ENCODE peak calls at places on chromosomes 1 and 21, in seven cellular contexts. One of them, this sample, is unnamed.

GRCh38 chr1:188794969-188795368 is 1682.7 kb downstream of the BRINP3 start:
- DNase-seq in stomach: no peak
- DNase-seq in bronchial epithelial cell: no peak
- DNase-seq in thoracic aorta: no peak
- DNase-seq in psoas muscle: no peak
- DNase-seq in adrenal gland: no peak
- DNase-seq in uterus: no peak
- DNase-seq in this sample: no peak

GRCh38 chr1:178564086-178564782 is 51.3 kb downstream of the TEX35 start:
- DNase-seq in stomach: no peak
- DNase-seq in bronchial epithelial cell: no peak
- DNase-seq in thoracic aorta: no peak
- DNase-seq in psoas muscle: no peak
- DNase-seq in adrenal gland: peak; percentile 21
- DNase-seq in uterus: no peak
- DNase-seq in this sample: no peak

GRCh38 chr1:183000161-183000560 is 23.1 kb upstream of the LAMC1 start:
- DNase-seq in stomach: no peak
- DNase-seq in bronchial epithelial cell: no peak
- DNase-seq in thoracic aorta: no peak
- DNase-seq in psoas muscle: no peak
- DNase-seq in adrenal gland: no peak
- DNase-seq in uterus: no peak
- DNase-seq in this sample: no peak

GRCh38 chr1:210117198-210117597 is 115.4 kb upstream of the SERTAD4 start:
- DNase-seq in stomach: no peak
- DNase-seq in bronchial epithelial cell: peak; percentile 10
- DNase-seq in thoracic aorta: no peak
- DNase-seq in psoas muscle: no peak
- DNase-seq in adrenal gland: no peak
- DNase-seq in uterus: no peak
- DNase-seq in this sample: no peak

GRCh38 chr1:66445492-66446181 is 88.3 kb upstream of the SGIP1 start:
- DNase-seq in stomach: peak; percentile 32
- DNase-seq in bronchial epithelial cell: no peak
- DNase-seq in thoracic aorta: no peak
- DNase-seq in psoas muscle: no peak
- DNase-seq in adrenal gland: peak; percentile 11
- DNase-seq in uterus: no peak
- DNase-seq in this sample: no peak

GRCh38 chr1:17839641-17840196 is 84.6 kb downstream of the ACTL8 start:
- DNase-seq in stomach: no peak
- DNase-seq in bronchial epithelial cell: no peak
- DNase-seq in thoracic aorta: no peak
- DNase-seq in psoas muscle: no peak
- DNase-seq in adrenal gland: no peak
- DNase-seq in uterus: no peak
- DNase-seq in this sample: no peak

GRCh38 chr1:100510441-100510840 is 27.5 kb upstream of the GPR88 start:
- DNase-seq in stomach: no peak
- DNase-seq in bronchial epithelial cell: no peak
- DNase-seq in thoracic aorta: no peak
- DNase-seq in psoas muscle: no peak
- DNase-seq in adrenal gland: no peak
- DNase-seq in uterus: no peak
- DNase-seq in this sample: no peak

GRCh38 chr1:226643701-226644540 is 95.2 kb downstream of the ITPKB start:
- DNase-seq in stomach: no peak
- DNase-seq in bronchial epithelial cell: no peak
- DNase-seq in thoracic aorta: no peak
- DNase-seq in psoas muscle: peak; percentile 11
- DNase-seq in adrenal gland: no peak
- DNase-seq in uterus: peak; percentile 18
- DNase-seq in this sample: no peak

GRCh38 chr1:115158181-115158580 is 68.9 kb upstream of the TSPAN2 start:
- DNase-seq in stomach: no peak
- DNase-seq in bronchial epithelial cell: peak; percentile 97
- DNase-seq in thoracic aorta: no peak
- DNase-seq in psoas muscle: peak; percentile 41
- DNase-seq in adrenal gland: peak; percentile 37
- DNase-seq in uterus: peak; percentile 49
- DNase-seq in this sample: no peak

GRCh38 chr1:58717979-58718378 is 18.1 kb upstream of the MYSM1 start:
- DNase-seq in stomach: no peak
- DNase-seq in bronchial epithelial cell: no peak
- DNase-seq in thoracic aorta: no peak
- DNase-seq in psoas muscle: no peak
- DNase-seq in adrenal gland: no peak
- DNase-seq in uterus: no peak
- DNase-seq in this sample: no peak

GRCh38 chr1:247885011-247885410 is 10.4 kb upstream of the OR2W3 start:
- DNase-seq in stomach: no peak
- DNase-seq in bronchial epithelial cell: no peak
- DNase-seq in thoracic aorta: no peak
- DNase-seq in psoas muscle: no peak
- DNase-seq in adrenal gland: no peak
- DNase-seq in uterus: no peak
- DNase-seq in this sample: no peak

GRCh38 chr1:154501423-154502065 is 475 bp upstream of the TDRD10 start:
- DNase-seq in stomach: peak; percentile 40
- DNase-seq in bronchial epithelial cell: no peak
- DNase-seq in thoracic aorta: no peak
- DNase-seq in psoas muscle: peak; percentile 72
- DNase-seq in adrenal gland: peak; percentile 69
- DNase-seq in uterus: peak; percentile 34
- DNase-seq in this sample: peak; percentile 71

GRCh38 chr1:154502066-154502741 is at the start of the genes SHE and TDRD10:
- DNase-seq in stomach: no peak
- DNase-seq in bronchial epithelial cell: no peak
- DNase-seq in thoracic aorta: no peak
- DNase-seq in psoas muscle: peak; percentile 64
- DNase-seq in adrenal gland: peak; percentile 44
- DNase-seq in uterus: peak; percentile 27
- DNase-seq in this sample: no peak

GRCh38 chr1:154502742-154503111 is 515 bp upstream of the SHE start:
- DNase-seq in stomach: no peak
- DNase-seq in bronchial epithelial cell: no peak
- DNase-seq in thoracic aorta: no peak
- DNase-seq in psoas muscle: no peak
- DNase-seq in adrenal gland: peak; percentile 14
- DNase-seq in uterus: no peak
- DNase-seq in this sample: no peak

GRCh38 chr1:154500533-154500932 is 1.5 kb upstream of the TDRD10 start:
- DNase-seq in stomach: no peak
- DNase-seq in bronchial epithelial cell: no peak
- DNase-seq in thoracic aorta: no peak
- DNase-seq in psoas muscle: no peak
- DNase-seq in adrenal gland: no peak
- DNase-seq in uterus: no peak
- DNase-seq in this sample: no peak

DNA sequence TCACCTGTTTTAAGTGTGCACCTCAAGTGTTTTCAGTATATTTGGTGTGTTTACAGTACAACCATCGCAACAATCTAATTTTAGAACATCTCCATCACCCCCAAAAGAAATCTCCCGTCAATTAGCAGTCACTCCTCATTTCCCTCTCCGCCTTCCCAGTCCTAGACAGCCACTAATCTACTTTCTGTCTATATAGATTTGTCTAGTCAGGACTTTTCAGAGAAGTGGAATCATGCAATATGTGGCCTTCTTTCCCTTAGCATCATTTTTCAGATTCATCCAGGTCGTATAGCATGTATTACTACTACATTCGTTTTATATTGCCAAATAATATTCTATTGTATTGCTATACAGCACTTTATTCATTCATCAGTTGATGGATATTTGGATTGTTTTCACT is 1.7 kb upstream of the SHE start:
- DNase-seq in stomach: no peak
- DNase-seq in bronchial epithelial cell: no peak
- DNase-seq in thoracic aorta: no peak
- DNase-seq in psoas muscle: no peak
- DNase-seq in adrenal gland: no peak
- DNase-seq in uterus: no peak
- DNase-seq in this sample: no peak
- H3K27me3 ChIP-seq in stomach: peaks cover 18% of the 10 kb centered on the region
- H3K27me3 ChIP-seq in bronchial epithelial cell: peaks cover 22% of the 10 kb centered on the region
- H3K27me3 ChIP-seq in thoracic aorta: peaks cover 25% of the 10 kb centered on the region
- H3K27me3 ChIP-seq in psoas muscle: peaks cover 16% of the 10 kb centered on the region
- H3K27me3 ChIP-seq in adrenal gland: no peaks in the 10 kb centered on the region
- H3K27me3 ChIP-seq in uterus: peaks cover 8% of the 10 kb centered on the region
- H3K27me3 ChIP-seq in this sample: peaks cover 11% of the 10 kb centered on the region

DNA sequence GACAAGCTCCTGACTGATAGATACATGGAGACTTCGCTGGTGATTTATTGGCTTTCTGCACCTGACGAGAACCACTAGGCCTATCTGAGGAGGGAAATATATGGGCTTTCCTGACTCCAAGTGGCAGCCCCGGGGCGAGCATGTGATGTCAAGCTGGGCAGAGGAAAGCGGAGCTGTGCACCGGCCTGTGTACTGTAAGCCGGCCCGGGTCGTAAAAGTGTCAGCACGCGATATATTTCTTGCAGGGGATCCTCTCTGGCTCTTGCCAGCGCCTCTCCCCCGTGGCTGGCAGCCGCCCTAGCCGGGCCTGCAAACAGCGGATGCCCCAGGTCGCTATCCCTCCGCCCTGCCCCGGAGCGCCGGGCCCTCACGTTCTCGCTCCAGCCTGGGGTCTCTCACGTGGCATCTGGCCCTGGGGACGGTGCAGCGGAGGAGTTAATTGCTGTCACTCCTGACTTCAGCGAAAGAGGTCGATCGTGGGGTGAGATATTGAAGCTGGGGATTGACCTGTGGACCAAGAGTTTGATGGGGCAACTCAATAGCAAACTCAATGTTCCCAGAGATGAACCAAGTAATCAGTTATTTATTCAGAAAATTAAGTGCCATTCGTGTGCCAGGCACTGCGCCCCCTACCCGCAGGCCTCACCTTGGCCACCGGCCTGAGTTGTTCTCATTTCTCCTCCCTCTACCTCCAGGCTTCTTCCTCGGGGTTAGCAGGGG is 41.0 kb upstream of the HAO2 start:
- DNase-seq in stomach: peak; percentile 31
- DNase-seq in bronchial epithelial cell: no peak
- DNase-seq in thoracic aorta: no peak
- DNase-seq in psoas muscle: peak; percentile 14
- DNase-seq in adrenal gland: peak; percentile 53
- DNase-seq in uterus: peak; percentile 87
- DNase-seq in this sample: no peak
- TF ChIP-seq CTCF in stomach: no peak
- TF ChIP-seq CTCF in bronchial epithelial cell: peak; percentile 39
- TF ChIP-seq CTCF in thoracic aorta: no peak
- TF ChIP-seq CTCF in psoas muscle: peak; percentile 12
- TF ChIP-seq CTCF in adrenal gland: peak; percentile 12
- TF ChIP-seq CTCF in uterus: peak; percentile 29
- TF ChIP-seq CTCF in this sample: no peak

GRCh38 chr21:39088831-39089380 is 94.3 kb downstream of the PSMG1 start:
- DNase-seq in stomach: no peak
- DNase-seq in bronchial epithelial cell: peak; percentile 78
- DNase-seq in thoracic aorta: no peak
- DNase-seq in psoas muscle: peak; percentile 39
- DNase-seq in adrenal gland: no peak
- DNase-seq in uterus: peak; percentile 64
- DNase-seq in this sample: peak; percentile 94
- H3K4me3 ChIP-seq in stomach: no peak overlapping the region
- H3K4me3 ChIP-seq in bronchial epithelial cell: no peak overlapping the region
- H3K4me3 ChIP-seq in thoracic aorta: no peak overlapping the region
- H3K4me3 ChIP-seq in psoas muscle: peak overlapping the region; percentile 66
- H3K4me3 ChIP-seq in adrenal gland: no peak overlapping the region
- H3K4me3 ChIP-seq in uterus: no peak overlapping the region
- H3K4me3 ChIP-seq in this sample: no peak overlapping the region

GRCh38 chr1:180154325-180155201 is at the start of gene QSOX1:
- DNase-seq in stomach: peak; percentile 92
- DNase-seq in bronchial epithelial cell: peak; percentile 63
- DNase-seq in thoracic aorta: peak; percentile 47
- DNase-seq in psoas muscle: peak; percentile 92
- DNase-seq in adrenal gland: peak; percentile 93
- DNase-seq in uterus: peak; percentile 87
- DNase-seq in this sample: peak; percentile 59
- H3K27me3 ChIP-seq in stomach: no peaks in the 10 kb centered on the region
- H3K27me3 ChIP-seq in bronchial epithelial cell: no peaks in the 10 kb centered on the region
- H3K27me3 ChIP-seq in thoracic aorta: no peaks in the 10 kb centered on the region
- H3K27me3 ChIP-seq in psoas muscle: no peaks in the 10 kb centered on the region
- H3K27me3 ChIP-seq in adrenal gland: no peaks in the 10 kb centered on the region
- H3K27me3 ChIP-seq in uterus: no peaks in the 10 kb centered on the region
- H3K27me3 ChIP-seq in this sample: no peaks in the 10 kb centered on the region

DNA sequence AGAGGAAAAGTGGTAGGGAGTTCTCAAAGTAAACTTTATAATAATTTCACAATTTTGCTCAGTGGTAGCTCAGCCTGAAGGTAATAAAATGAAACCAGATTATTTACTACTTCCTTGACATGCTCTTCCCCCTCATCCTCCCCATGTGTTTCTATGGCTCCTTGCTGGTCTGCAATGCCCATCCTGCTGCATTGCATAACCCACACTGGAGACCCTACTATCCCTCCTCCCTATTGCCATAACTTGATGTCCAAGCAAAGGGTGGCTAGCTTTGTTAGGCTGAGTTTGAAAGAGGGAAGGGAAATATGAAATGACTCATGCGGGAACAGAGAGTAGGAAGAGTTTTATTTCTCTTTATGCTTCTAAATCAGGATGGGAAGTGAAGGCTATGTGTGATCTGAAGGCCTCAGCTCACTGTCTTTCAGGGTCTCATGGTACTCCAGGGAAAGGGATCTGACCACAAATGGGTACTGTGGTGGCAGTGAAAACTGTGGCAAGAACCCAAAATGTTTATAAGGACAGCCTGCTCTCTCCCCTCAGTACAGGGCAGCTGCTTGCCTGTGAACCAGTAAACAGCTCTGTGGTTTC is 36.4 kb upstream of the HSD17B7 start:
- DNase-seq in stomach: no peak
- DNase-seq in bronchial epithelial cell: peak; percentile 12
- DNase-seq in thoracic aorta: no peak
- DNase-seq in psoas muscle: no peak
- DNase-seq in adrenal gland: no peak
- DNase-seq in uterus: peak; percentile 59
- DNase-seq in this sample: no peak
- TF ChIP-seq CTCF in stomach: no peak
- TF ChIP-seq CTCF in bronchial epithelial cell: no peak
- TF ChIP-seq CTCF in thoracic aorta: no peak
- TF ChIP-seq CTCF in psoas muscle: no peak
- TF ChIP-seq CTCF in adrenal gland: no peak
- TF ChIP-seq CTCF in uterus: no peak
- TF ChIP-seq CTCF in this sample: no peak

GRCh38 chr21:42641311-42642218 is 11.9 kb upstream of the PDE9A start:
- DNase-seq in stomach: no peak
- DNase-seq in bronchial epithelial cell: no peak
- DNase-seq in thoracic aorta: no peak
- DNase-seq in psoas muscle: no peak
- DNase-seq in adrenal gland: peak; percentile 80
- DNase-seq in uterus: no peak
- DNase-seq in this sample: no peak
- H3K4me3 ChIP-seq in stomach: no peak overlapping the region
- H3K4me3 ChIP-seq in bronchial epithelial cell: no peak overlapping the region
- H3K4me3 ChIP-seq in thoracic aorta: no peak overlapping the region
- H3K4me3 ChIP-seq in psoas muscle: no peak overlapping the region
- H3K4me3 ChIP-seq in adrenal gland: no peak overlapping the region
- H3K4me3 ChIP-seq in uterus: no peak overlapping the region
- H3K4me3 ChIP-seq in this sample: no peak overlapping the region

This sample was measured in ascending aorta.